ENCODE peak calls at places on chromosomes 11 and 22, in nine cellular contexts. M, K, V, F, E, S, P, R and N are unnamed samples.

GRCh38 chr11:68269414-68270081 is 2.2 kb downstream of the C11orf24 start:
- DNase-seq in R (no peak), V (peak; percentile 92), E (no peak), K (no peak), F (no peak), S (no peak), M (no peak), P (no peak), N (no peak)

GRCh38 chr22:19871023-19871844 is 16.6 kb upstream of the GNB1L start:
- DNase-seq in S (no peak), P (no peak), E (peak; percentile 6), V (no peak), F (no peak), M (no peak), K (no peak), R (no peak), N (no peak)

GRCh38 chr11:1770061-1770460 is 6.3 kb upstream of the CTSD start:
- DNase-seq in P (no peak), M (no peak), V (no peak), E (no peak), F (no peak), S (no peak), R (no peak), K (no peak), N (no peak)

GRCh38 chr11:74024630-74025029 is 15.7 kb upstream of the UCP3 start:
- DNase-seq in P (peak; percentile 83), E (no peak), R (no peak), V (peak; percentile 92), S (no peak), K (no peak), F (peak; percentile 33), M (peak; percentile 66), N (no peak)

GRCh38 chr11:2366271-2366670 is 10.8 kb upstream of the CD81 start:
- DNase-seq in E (no peak), M (no peak), F (no peak), P (no peak), V (no peak), R (peak; percentile 52), K (no peak), S (no peak), N (no peak)

GRCh38 chr11:12770966-12771597 is 96.9 kb downstream of the TEAD1 start:
- DNase-seq in K (no peak), P (no peak), R (no peak), S (no peak), E (no peak), F (no peak), V (no peak), M (peak; percentile 89), N (no peak)

GRCh38 chr11:57391546-57391945 is 1.1 kb upstream of the PRG2 start:
- DNase-seq in K (no peak), P (no peak), F (no peak), S (no peak), E (no peak), V (no peak), M (no peak), R (no peak), N (no peak)

GRCh38 chr22:26481694-26482093 is 1.9 kb downstream of the HPS4 start:
- DNase-seq in M (no peak), P (no peak), S (no peak), K (no peak), E (no peak), F (no peak), V (no peak), R (no peak), N (no peak)

GRCh38 chr11:124602193-124602592 is 9.0 kb upstream of the PANX3 start:
- DNase-seq in E (no peak), F (no peak), P (no peak), S (no peak), K (no peak), M (peak; percentile 28), R (no peak), V (peak; percentile 54), N (no peak)

GRCh38 chr22:17117890-17118289 is 3.3 kb downstream of the TMEM121B start:
- DNase-seq in P (no peak), K (no peak), E (no peak), R (no peak), M (no peak), F (no peak), S (no peak), V (no peak), N (no peak)

GRCh38 chr11:117458275-117459120 is 130.8 kb downstream of the CEP164 start:
- DNase-seq in M (peak; percentile 70), E (no peak), S (no peak), P (no peak), K (no peak), F (no peak), R (no peak), V (no peak), N (peak; percentile 72)

GRCh38 chr11:2196970-2197770 is 25.6 kb upstream of the TH start:
- DNase-seq in K (no peak), E (peak; percentile 61), M (peak; percentile 36), F (peak; percentile 76), S (peak; percentile 77), P (peak; percentile 62), V (peak; percentile 38), R (peak; percentile 85), N (peak; percentile 34)

GRCh38 chr11:10390375-10390774 is 64.7 kb upstream of the AMPD3 start:
- DNase-seq in P (no peak), E (no peak), S (peak; percentile 89), F (no peak), M (no peak), K (no peak), R (no peak), V (no peak), N (no peak)

GRCh38 chr11:114262681-114263509 is 33.3 kb upstream of the NNMT start:
- DNase-seq in F (no peak), K (no peak), R (no peak), P (no peak), S (no peak), E (no peak), V (peak; percentile 54), M (peak; percentile 32), N (no peak)

GRCh38 chr22:43777204-43777671 is 34.9 kb downstream of the EFCAB6 start:
- DNase-seq in M (peak; percentile 86), K (no peak), E (no peak), F (peak; percentile 24), P (no peak), V (peak; percentile 91), R (no peak), S (no peak), N (no peak)

GRCh38 chr11:65546217-65546958 is 11.8 kb downstream of the LTBP3 start:
- DNase-seq in R (peak; percentile 98), S (peak; percentile 94), V (no peak), K (peak; percentile 73), F (peak; percentile 72), M (peak; percentile 62), P (peak; percentile 79), E (peak; percentile 60), N (peak; percentile 92)

GRCh38 chr22:37290737-37291136 is 8.4 kb downstream of the CYTH4 start:
- DNase-seq in K (no peak), R (no peak), E (no peak), P (no peak), M (no peak), S (no peak), F (no peak), V (peak; percentile 69), N (no peak)

GRCh38 chr11:64185323-64186204 is at the start of gene STIP1:
- DNase-seq in F (peak; percentile 100), M (peak; percentile 100), V (peak; percentile 100), S (peak; percentile 100), E (peak; percentile 99), P (peak; percentile 98), R (peak; percentile 98), K (peak; percentile 98), N (peak; percentile 98)
- TF ChIP-seq CTCF in F (peak; percentile 57), M (peak; percentile 70), V (peak; percentile 59), S (no peak), E (peak; percentile 13), P (peak; percentile 33), R (no peak), K (peak; percentile 51), N (peak; percentile 42)

DNA sequence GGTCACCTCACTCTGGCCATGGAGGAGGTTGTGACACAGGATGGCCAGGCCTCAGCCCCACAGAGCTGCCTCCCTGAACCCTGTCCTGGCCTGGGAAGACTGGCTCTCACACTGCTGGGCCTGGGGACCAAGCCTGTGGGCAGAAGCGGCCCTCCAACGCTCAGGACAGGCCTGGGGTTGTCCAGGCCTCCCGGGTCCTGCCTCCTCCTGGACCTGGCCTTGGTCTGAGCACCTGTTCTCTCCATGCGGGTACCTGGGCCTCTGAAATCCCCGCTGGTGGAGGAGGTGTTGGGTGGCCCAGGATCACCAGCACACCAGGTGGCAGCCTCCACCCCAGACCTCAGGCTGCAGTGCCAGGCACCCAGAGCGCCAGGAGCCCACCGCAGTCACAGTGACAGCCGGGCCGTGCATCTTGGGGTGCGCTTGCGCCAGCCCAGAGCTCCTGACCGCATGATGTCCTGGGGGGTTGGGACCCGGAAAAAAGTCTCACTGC is 16.1 kb upstream of the PIM3 start:
- DNase-seq in E (no peak), M (no peak), S (no peak), K (no peak), F (no peak), R (peak; percentile 56), V (no peak), P (no peak), N (no peak)
- H3K27me3 ChIP-seq in E (no peaks in the 10 kb centered on the region), M (no peaks in the 10 kb centered on the region), S (no peaks in the 10 kb centered on the region), K (no peaks in the 10 kb centered on the region), F (no peaks in the 10 kb centered on the region), R (no peaks in the 10 kb centered on the region), V (no peaks in the 10 kb centered on the region), P (no peaks in the 10 kb centered on the region), N (no peaks in the 10 kb centered on the region)

GRCh38 chr11:70796601-70797000 is 398.3 kb downstream of the CTTN start:
- DNase-seq in E (no peak), F (no peak), K (no peak), S (no peak), R (no peak), V (no peak), M (peak; percentile 3), P (no peak), N (no peak)

GRCh38 chr11:70785372-70785771 is 387.0 kb downstream of the CTTN start:
- DNase-seq in F (no peak), V (no peak), K (no peak), S (no peak), M (no peak), R (no peak), E (no peak), P (no peak), N (no peak)

GRCh38 chr11:70788247-70789022 is 390.1 kb downstream of the CTTN start:
- DNase-seq in V (peak; percentile 89), K (no peak), S (no peak), M (peak; percentile 87), R (no peak), P (no peak), E (no peak), F (no peak), N (no peak)

GRCh38 chr11:70786021-70786665 is 387.8 kb downstream of the CTTN start:
- DNase-seq in E (no peak), R (no peak), S (no peak), P (no peak), M (no peak), K (no peak), F (no peak), V (no peak), N (no peak)

GRCh38 chr11:70790671-70791300 is 392.5 kb downstream of the CTTN start:
- DNase-seq in K (no peak), V (no peak), S (no peak), E (no peak), M (no peak), P (no peak), R (no peak), F (no peak), N (no peak)
- TF ChIP-seq CTCF in K (no peak), V (peak; percentile 28), S (no peak), E (no peak), M (no peak), P (no peak), R (no peak), F (no peak), N (no peak)

GRCh38 chr22:46147061-46147460 is 3.3 kb upstream of the PPARA start:
- DNase-seq in R (peak; percentile 30), E (no peak), K (no peak), F (no peak), P (no peak), S (no peak), M (no peak), V (no peak), N (no peak)
- H3K27me3 ChIP-seq in R (no peaks in the 10 kb centered on the region), E (no peaks in the 10 kb centered on the region), K (no peaks in the 10 kb centered on the region), F (no peaks in the 10 kb centered on the region), P (no peaks in the 10 kb centered on the region), S (no peaks in the 10 kb centered on the region), M (peaks cover 2% of the 10 kb centered on the region), V (peaks cover 63% of the 10 kb centered on the region), N (peaks cover 2% of the 10 kb centered on the region)